ENCODE peak calls at places on chromosomes 3 and 15, in six cellular contexts. One of them, this sample, is unnamed.

GRCh38 chr3:164095279-164095678 is 983.0 kb downstream of the SI start:
- DNase-seq in GM12878: no peak
- DNase-seq in A549: no peak
- DNase-seq in endothelial cell of umbilical vein: no peak
- DNase-seq in HepG2: no peak
- DNase-seq in K562: no peak
- DNase-seq in this sample: no peak

GRCh38 chr15:63945005-63945788 is 101.1 kb downstream of the DAPK2 start:
- DNase-seq in A549: peak
- DNase-seq in K562: peak
- DNase-seq in endothelial cell of umbilical vein: peak
- DNase-seq in GM12878: no peak
- DNase-seq in HepG2: peak
- DNase-seq in this sample: peak

GRCh38 chr15:85581495-85581894 is 201.1 kb downstream of the AKAP13 start:
- DNase-seq in HepG2: no peak
- DNase-seq in A549: no peak
- DNase-seq in K562: no peak
- DNase-seq in GM12878: no peak
- DNase-seq in endothelial cell of umbilical vein: no peak
- DNase-seq in this sample: no peak

GRCh38 chr3:165273411-165273810 is 77.2 kb upstream of the SLITRK3 start:
- DNase-seq in A549: no peak
- DNase-seq in GM12878: no peak
- DNase-seq in HepG2: no peak
- DNase-seq in endothelial cell of umbilical vein: no peak
- DNase-seq in K562: no peak
- DNase-seq in this sample: no peak

GRCh38 chr15:84398763-84399701 is 163.5 kb downstream of the GOLGA6L4 start:
- DNase-seq in A549: no peak
- DNase-seq in endothelial cell of umbilical vein: no peak
- DNase-seq in GM12878: no peak
- DNase-seq in HepG2: no peak
- DNase-seq in K562: peak
- DNase-seq in this sample: peak

GRCh38 chr15:58556028-58556361 is 124.2 kb downstream of the LIPC start:
- DNase-seq in K562: no peak
- DNase-seq in endothelial cell of umbilical vein: no peak
- DNase-seq in GM12878: no peak
- DNase-seq in A549: no peak
- DNase-seq in HepG2: no peak
- DNase-seq in this sample: peak

GRCh38 chr3:115638991-115639390 is 15.7 kb downstream of the GAP43 start:
- DNase-seq in K562: no peak
- DNase-seq in GM12878: no peak
- DNase-seq in endothelial cell of umbilical vein: no peak
- DNase-seq in A549: no peak
- DNase-seq in HepG2: no peak
- DNase-seq in this sample: no peak

GRCh38 chr3:30353711-30354467 is 252.5 kb upstream of the TGFBR2 start:
- DNase-seq in endothelial cell of umbilical vein: no peak
- DNase-seq in GM12878: peak
- DNase-seq in A549: no peak
- DNase-seq in HepG2: no peak
- DNase-seq in K562: no peak
- DNase-seq in this sample: peak

GRCh38 chr3:197306374-197307086 is 8.1 kb upstream of the DLG1 start:
- DNase-seq in K562: no peak
- DNase-seq in HepG2: peak
- DNase-seq in endothelial cell of umbilical vein: peak
- DNase-seq in GM12878: no peak
- DNase-seq in A549: no peak
- DNase-seq in this sample: no peak

GRCh38 chr15:84924074-84924700 is 39.7 kb downstream of the SLC28A1 start:
- DNase-seq in HepG2: no peak
- DNase-seq in A549: no peak
- DNase-seq in K562: no peak
- DNase-seq in endothelial cell of umbilical vein: no peak
- DNase-seq in GM12878: no peak
- DNase-seq in this sample: no peak

GRCh38 chr3:181253796-181254195 is 264.3 kb upstream of the DNAJC19 start:
- DNase-seq in HepG2: no peak
- DNase-seq in A549: no peak
- DNase-seq in K562: no peak
- DNase-seq in endothelial cell of umbilical vein: no peak
- DNase-seq in GM12878: no peak
- DNase-seq in this sample: no peak

GRCh38 chr15:40302981-40303380 is 4.8 kb downstream of the PLCB2 start:
- DNase-seq in K562: no peak
- DNase-seq in A549: no peak
- DNase-seq in GM12878: no peak
- DNase-seq in endothelial cell of umbilical vein: no peak
- DNase-seq in HepG2: no peak
- DNase-seq in this sample: no peak

GRCh38 chr15:42577514-42578031 is 2.2 kb downstream of the STARD9 start:
- DNase-seq in K562: no peak
- DNase-seq in A549: no peak
- DNase-seq in GM12878: no peak
- DNase-seq in HepG2: no peak
- DNase-seq in endothelial cell of umbilical vein: no peak
- DNase-seq in this sample: no peak

GRCh38 chr15:88609344-88609743 is 11.8 kb upstream of the AEN start:
- DNase-seq in A549: no peak
- DNase-seq in K562: no peak
- DNase-seq in endothelial cell of umbilical vein: no peak
- DNase-seq in HepG2: no peak
- DNase-seq in GM12878: no peak
- DNase-seq in this sample: no peak

GRCh38 chr3:121295966-121296365 is 249.8 kb downstream of the POLQ start:
- DNase-seq in GM12878: no peak
- DNase-seq in K562: no peak
- DNase-seq in endothelial cell of umbilical vein: peak
- DNase-seq in A549: no peak
- DNase-seq in HepG2: no peak
- DNase-seq in this sample: no peak

GRCh38 chr3:100706365-100706764 is 2.9 kb upstream of the TFG start:
- DNase-seq in HepG2: no peak
- DNase-seq in A549: no peak
- DNase-seq in GM12878: no peak
- DNase-seq in K562: no peak
- DNase-seq in endothelial cell of umbilical vein: no peak
- DNase-seq in this sample: no peak

GRCh38 chr3:55664387-55664786 is 177.3 kb upstream of the WNT5A start:
- DNase-seq in A549: no peak
- DNase-seq in endothelial cell of umbilical vein: no peak
- DNase-seq in GM12878: no peak
- DNase-seq in K562: no peak
- DNase-seq in HepG2: no peak
- DNase-seq in this sample: no peak

GRCh38 chr15:51793521-51793920 is 35.9 kb upstream of the TMOD3 start:
- DNase-seq in A549: no peak
- DNase-seq in GM12878: no peak
- DNase-seq in K562: no peak
- DNase-seq in endothelial cell of umbilical vein: peak
- DNase-seq in HepG2: no peak
- DNase-seq in this sample: no peak

GRCh38 chr3:151316267-151316991 is at the start of gene GPR87:
- DNase-seq in GM12878: no peak
- DNase-seq in endothelial cell of umbilical vein: no peak
- DNase-seq in HepG2: no peak
- DNase-seq in A549: peak
- DNase-seq in K562: no peak
- DNase-seq in this sample: no peak

GRCh38 chr3:125643127-125643526 is 47.8 kb upstream of the OSBPL11 start:
- DNase-seq in A549: no peak
- DNase-seq in K562: no peak
- DNase-seq in endothelial cell of umbilical vein: no peak
- DNase-seq in HepG2: no peak
- DNase-seq in GM12878: no peak
- DNase-seq in this sample: no peak

GRCh38 chr3:186930143-186930638 is at the start of gene ST6GAL1:
- DNase-seq in A549: peak
- DNase-seq in K562: peak
- DNase-seq in endothelial cell of umbilical vein: peak
- DNase-seq in GM12878: peak
- DNase-seq in HepG2: peak
- DNase-seq in this sample: peak

GRCh38 chr3:12155833-12156232 is 2.9 kb downstream of the TIMP4 start:
- DNase-seq in GM12878: no peak
- DNase-seq in A549: peak
- DNase-seq in endothelial cell of umbilical vein: peak
- DNase-seq in K562: peak
- DNase-seq in HepG2: peak
- DNase-seq in this sample: no peak
- TF ChIP-seq MYC in GM12878: no peak
- TF ChIP-seq MYC in A549: no peak
- TF ChIP-seq MYC in endothelial cell of umbilical vein: no peak
- TF ChIP-seq MYC in K562: no peak
- TF ChIP-seq MYC in HepG2: no peak
- TF ChIP-seq MYC in this sample: no peak

DNA sequence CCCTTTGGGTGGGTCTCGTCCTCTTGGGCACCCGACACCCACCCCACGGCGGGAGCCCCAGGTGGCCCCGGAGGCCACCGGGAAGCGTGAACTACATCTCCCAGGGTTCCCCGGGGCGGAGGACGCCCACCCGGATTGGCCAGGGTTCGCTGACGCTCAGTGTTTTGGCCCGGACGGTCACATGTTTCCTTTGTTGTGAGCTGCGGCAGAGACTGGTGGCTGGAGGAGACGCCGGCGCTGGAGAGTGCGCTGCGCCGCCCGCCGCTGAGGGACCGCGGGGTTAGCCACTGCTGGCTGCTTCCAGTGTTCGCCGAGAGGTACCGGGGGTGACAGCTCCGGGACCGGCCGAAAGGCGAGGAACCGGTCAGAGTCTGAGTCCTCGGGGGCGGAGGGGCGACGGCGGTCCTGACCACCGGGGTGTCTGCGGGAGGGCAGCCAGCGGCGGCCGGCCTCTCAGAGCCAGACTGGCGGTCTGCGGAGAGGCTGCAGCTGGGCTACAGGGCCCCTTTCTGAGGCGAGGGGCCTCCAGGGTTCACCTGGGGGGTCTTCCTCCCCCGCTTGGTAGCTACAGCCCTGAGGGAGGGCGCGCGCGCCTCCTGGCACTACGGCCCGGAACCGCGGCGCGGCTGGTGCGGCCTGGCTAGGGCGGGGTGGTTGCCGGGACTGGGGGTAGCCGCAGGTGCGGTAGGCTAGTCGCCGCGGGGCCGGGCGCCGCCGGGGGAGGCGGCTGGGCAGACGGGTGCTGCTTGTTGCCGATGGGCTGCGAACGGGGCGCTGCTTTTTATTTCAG is at the start of gene KLHL24:
- DNase-seq in GM12878: peak
- DNase-seq in A549: peak
- DNase-seq in HepG2: peak
- DNase-seq in endothelial cell of umbilical vein: peak
- DNase-seq in K562: peak
- DNase-seq in this sample: peak
- TF ChIP-seq CTCF in GM12878: no peak
- TF ChIP-seq CTCF in A549: no peak
- TF ChIP-seq CTCF in HepG2: no peak
- TF ChIP-seq CTCF in endothelial cell of umbilical vein: no peak
- TF ChIP-seq CTCF in K562: no peak
- TF ChIP-seq CTCF in this sample: no peak

GRCh38 chr3:143135150-143135549 is 15.6 kb downstream of the CHST2 start:
- DNase-seq in GM12878: no peak
- DNase-seq in HepG2: no peak
- DNase-seq in endothelial cell of umbilical vein: peak
- DNase-seq in A549: peak
- DNase-seq in K562: no peak
- DNase-seq in this sample: peak
- TF ChIP-seq MAX in GM12878: no peak
- TF ChIP-seq MAX in HepG2: no peak
- TF ChIP-seq MAX in endothelial cell of umbilical vein: no peak
- TF ChIP-seq MAX in A549: no peak
- TF ChIP-seq MAX in K562: no peak
- TF ChIP-seq MAX in this sample: no peak

DNA sequence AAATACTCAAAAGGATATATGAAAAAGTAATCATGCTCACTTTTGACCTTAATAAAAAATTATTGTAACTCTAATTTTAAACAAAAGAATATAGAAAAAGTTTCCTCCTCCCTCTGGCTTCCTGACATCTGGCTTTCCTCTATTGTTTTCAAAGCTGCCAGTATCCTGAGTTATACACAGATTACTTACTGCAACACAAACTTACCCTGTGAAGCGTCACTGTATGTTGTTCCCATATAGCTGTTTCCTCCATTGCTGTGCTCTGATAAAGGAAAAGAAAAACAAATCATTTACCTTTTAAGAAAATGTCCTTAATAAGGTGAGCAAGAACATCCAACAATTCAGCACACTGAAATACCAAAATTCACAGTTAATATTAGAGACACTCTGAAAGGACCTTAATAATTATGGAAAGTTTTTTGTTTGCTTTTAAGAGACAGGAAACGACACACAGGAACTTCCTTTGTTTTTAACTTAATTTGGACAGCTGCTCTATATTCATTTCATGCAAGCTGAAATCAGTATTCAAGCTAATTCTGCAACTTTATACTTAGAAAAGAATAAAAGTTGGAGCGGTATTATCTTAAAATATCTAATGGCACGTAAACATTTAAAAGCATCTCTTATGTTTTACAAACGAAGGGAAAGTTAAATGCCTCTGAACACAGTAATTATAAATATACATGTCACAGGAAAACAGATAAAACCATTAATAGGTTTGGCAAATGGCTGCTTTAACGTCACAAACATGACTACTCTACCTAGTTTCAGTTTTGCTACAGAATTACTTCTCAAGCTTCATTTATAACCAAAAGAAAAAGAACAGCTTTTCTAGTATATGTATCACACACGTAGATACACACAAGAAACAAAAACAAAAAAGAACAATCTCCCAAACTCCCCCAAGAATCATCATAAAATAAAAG is 21.6 kb downstream of the TJP1 start:
- DNase-seq in A549: no peak
- DNase-seq in HepG2: no peak
- DNase-seq in GM12878: no peak
- DNase-seq in endothelial cell of umbilical vein: peak
- DNase-seq in K562: no peak
- DNase-seq in this sample: no peak
- TF ChIP-seq MYC in A549: no peak
- TF ChIP-seq MYC in HepG2: no peak
- TF ChIP-seq MYC in GM12878: no peak
- TF ChIP-seq MYC in endothelial cell of umbilical vein: no peak
- TF ChIP-seq MYC in K562: no peak
- TF ChIP-seq MYC in this sample: no peak